ENCODE peak calls at places on chromosomes 7 and 10, in six cellular contexts. One of them, this sample, is unnamed.

GRCh38 chr10:15370741-15371701 is at the start of gene FAM171A1:
- DNase-seq in tibial artery: no peak
- DNase-seq in K562: peak; percentile 79
- DNase-seq in EL: peak; percentile 62
- DNase-seq in SK-N-DZ: peak; percentile 52
- DNase-seq in occipital lobe: peak; percentile 43
- DNase-seq in this sample: no peak

GRCh38 chr10:119818889-119819270 is 53.8 kb downstream of the MCMBP start:
- DNase-seq in occipital lobe: no peak
- DNase-seq in EL: no peak
- DNase-seq in K562: no peak
- DNase-seq in tibial artery: no peak
- DNase-seq in SK-N-DZ: no peak
- DNase-seq in this sample: peak; percentile 9

GRCh38 chr10:78053201-78053868 is 19.7 kb downstream of the RPS24 start:
- DNase-seq in K562: no peak
- DNase-seq in occipital lobe: no peak
- DNase-seq in EL: peak; percentile 90
- DNase-seq in tibial artery: peak; percentile 9
- DNase-seq in SK-N-DZ: no peak
- DNase-seq in this sample: no peak

GRCh38 chr10:14158575-14158974 is 172.1 kb downstream of the FRMD4A start:
- DNase-seq in SK-N-DZ: no peak
- DNase-seq in EL: no peak
- DNase-seq in tibial artery: no peak
- DNase-seq in occipital lobe: no peak
- DNase-seq in K562: no peak
- DNase-seq in this sample: no peak

GRCh38 chr7:149261321-149261828 is 621 bp upstream of the ZNF783 start:
- DNase-seq in occipital lobe: no peak
- DNase-seq in EL: peak; percentile 84
- DNase-seq in K562: no peak
- DNase-seq in SK-N-DZ: no peak
- DNase-seq in tibial artery: no peak
- DNase-seq in this sample: no peak

GRCh38 chr10:86652361-86653202 is 1.8 kb upstream of the OPN4 start:
- DNase-seq in EL: peak; percentile 44
- DNase-seq in occipital lobe: no peak
- DNase-seq in K562: no peak
- DNase-seq in SK-N-DZ: peak; percentile 8
- DNase-seq in tibial artery: peak; percentile 16
- DNase-seq in this sample: no peak

GRCh38 chr10:27743736-27744477 is 1.7 kb downstream of the MKX start:
- DNase-seq in occipital lobe: no peak
- DNase-seq in tibial artery: peak; percentile 27
- DNase-seq in K562: no peak
- DNase-seq in SK-N-DZ: no peak
- DNase-seq in EL: peak; percentile 51
- DNase-seq in this sample: no peak

GRCh38 chr7:98826811-98827231 is 43.0 kb downstream of the TMEM130 start:
- DNase-seq in SK-N-DZ: no peak
- DNase-seq in K562: no peak
- DNase-seq in tibial artery: peak; percentile 81
- DNase-seq in EL: no peak
- DNase-seq in occipital lobe: peak; percentile 58
- DNase-seq in this sample: no peak

GRCh38 chr7:158450476-158451124 is 137.0 kb downstream of the PTPRN2 start:
- DNase-seq in tibial artery: no peak
- DNase-seq in EL: no peak
- DNase-seq in occipital lobe: no peak
- DNase-seq in K562: no peak
- DNase-seq in SK-N-DZ: no peak
- DNase-seq in this sample: no peak

GRCh38 chr10:102324061-102324460 is 71.4 kb upstream of the NFKB2 start:
- DNase-seq in tibial artery: no peak
- DNase-seq in SK-N-DZ: no peak
- DNase-seq in K562: no peak
- DNase-seq in occipital lobe: no peak
- DNase-seq in EL: peak; percentile 41
- DNase-seq in this sample: no peak

GRCh38 chr10:77501152-77501845 is 136.3 kb downstream of the KCNMA1 start:
- DNase-seq in occipital lobe: peak; percentile 59
- DNase-seq in K562: no peak
- DNase-seq in tibial artery: peak; percentile 44
- DNase-seq in SK-N-DZ: no peak
- DNase-seq in EL: peak; percentile 98
- DNase-seq in this sample: no peak

GRCh38 chr7:54897891-54898290 is 120.9 kb upstream of the EGFR start:
- DNase-seq in occipital lobe: no peak
- DNase-seq in EL: peak; percentile 35
- DNase-seq in K562: no peak
- DNase-seq in SK-N-DZ: no peak
- DNase-seq in tibial artery: no peak
- DNase-seq in this sample: no peak